ENCODE peak calls at places on chromosomes 16 and 17, in six cellular contexts. One of them, this sample, is unnamed. For H3K36me3, the result is how much of the 10 kb centered on the place peaks cover.

GRCh38 chr17:50345443-50346312 is at the start of gene XYLT2:
- DNase-seq in MM.1S: peak
- DNase-seq in PC-3: peak
- DNase-seq in HCT116: peak
- DNase-seq in neural progenitor cell: peak
- DNase-seq in SK-N-SH: peak
- DNase-seq in this sample: peak

GRCh38 chr16:56372938-56373337 is 52.4 kb downstream of the AMFR start:
- DNase-seq in SK-N-SH: no peak
- DNase-seq in PC-3: peak
- DNase-seq in MM.1S: no peak
- DNase-seq in neural progenitor cell: no peak
- DNase-seq in HCT116: no peak
- DNase-seq in this sample: no peak

GRCh38 chr17:28404812-28405570 is 1.0 kb downstream of the SLC46A1 start:
- DNase-seq in neural progenitor cell: no peak
- DNase-seq in MM.1S: no peak
- DNase-seq in SK-N-SH: peak
- DNase-seq in HCT116: no peak
- DNase-seq in PC-3: no peak
- DNase-seq in this sample: peak

GRCh38 chr16:86768999-86769398 is 190.7 kb downstream of the FOXL1 start:
- DNase-seq in MM.1S: no peak
- DNase-seq in PC-3: peak
- DNase-seq in SK-N-SH: no peak
- DNase-seq in neural progenitor cell: no peak
- DNase-seq in HCT116: no peak
- DNase-seq in this sample: no peak

GRCh38 chr16:88004391-88004790 is 53.2 kb downstream of the BANP start:
- DNase-seq in PC-3: no peak
- DNase-seq in neural progenitor cell: no peak
- DNase-seq in HCT116: no peak
- DNase-seq in MM.1S: no peak
- DNase-seq in SK-N-SH: no peak
- DNase-seq in this sample: no peak

GRCh38 chr16:49484454-49484853 is 110.8 kb downstream of the C16orf78 start:
- DNase-seq in MM.1S: peak
- DNase-seq in HCT116: no peak
- DNase-seq in SK-N-SH: peak
- DNase-seq in PC-3: no peak
- DNase-seq in neural progenitor cell: peak
- DNase-seq in this sample: peak

GRCh38 chr17:68248199-68248825 is 469 bp downstream of the AMZ2 start:
- DNase-seq in HCT116: no peak
- DNase-seq in neural progenitor cell: no peak
- DNase-seq in PC-3: peak
- DNase-seq in MM.1S: peak
- DNase-seq in SK-N-SH: no peak
- DNase-seq in this sample: peak

GRCh38 chr17:9254841-9255240 is 233.5 kb downstream of the NTN1 start:
- DNase-seq in MM.1S: no peak
- DNase-seq in SK-N-SH: no peak
- DNase-seq in neural progenitor cell: no peak
- DNase-seq in HCT116: no peak
- DNase-seq in PC-3: no peak
- DNase-seq in this sample: no peak

GRCh38 chr17:2282297-2282873 is 21.2 kb downstream of the SMG6 start:
- DNase-seq in HCT116: peak
- DNase-seq in MM.1S: peak
- DNase-seq in neural progenitor cell: peak
- DNase-seq in PC-3: peak
- DNase-seq in SK-N-SH: peak
- DNase-seq in this sample: peak

GRCh38 chr16:97822-98221 is 19.8 kb downstream of the MPG start:
- DNase-seq in PC-3: no peak
- DNase-seq in SK-N-SH: no peak
- DNase-seq in neural progenitor cell: no peak
- DNase-seq in MM.1S: no peak
- DNase-seq in HCT116: no peak
- DNase-seq in this sample: peak

GRCh38 chr17:320809-321385 is 31.7 kb downstream of the RPH3AL start:
- DNase-seq in MM.1S: no peak
- DNase-seq in PC-3: no peak
- DNase-seq in HCT116: no peak
- DNase-seq in neural progenitor cell: peak
- DNase-seq in SK-N-SH: no peak
- DNase-seq in this sample: no peak

GRCh38 chr16:51268237-51268636 is 117.2 kb upstream of the SALL1 start:
- DNase-seq in PC-3: no peak
- DNase-seq in neural progenitor cell: no peak
- DNase-seq in MM.1S: no peak
- DNase-seq in HCT116: no peak
- DNase-seq in SK-N-SH: no peak
- DNase-seq in this sample: no peak

GRCh38 chr17:50630524-50631194 is 4.0 kb upstream of the ABCC3 start:
- DNase-seq in MM.1S: peak
- DNase-seq in HCT116: peak
- DNase-seq in PC-3: peak
- DNase-seq in SK-N-SH: peak
- DNase-seq in neural progenitor cell: peak
- DNase-seq in this sample: peak

GRCh38 chr17:19958023-19958422 is 19.6 kb downstream of the AKAP10 start:
- DNase-seq in neural progenitor cell: peak
- DNase-seq in HCT116: peak
- DNase-seq in SK-N-SH: peak
- DNase-seq in PC-3: peak
- DNase-seq in MM.1S: no peak
- DNase-seq in this sample: peak

GRCh38 chr17:82491533-82491932 is 28.0 kb upstream of the FOXK2 start:
- DNase-seq in MM.1S: no peak
- DNase-seq in SK-N-SH: peak
- DNase-seq in PC-3: no peak
- DNase-seq in neural progenitor cell: no peak
- DNase-seq in HCT116: no peak
- DNase-seq in this sample: no peak

GRCh38 chr16:77711775-77712174 is 10.5 kb upstream of the NUDT7 start:
- DNase-seq in SK-N-SH: no peak
- DNase-seq in MM.1S: no peak
- DNase-seq in PC-3: no peak
- DNase-seq in HCT116: no peak
- DNase-seq in neural progenitor cell: no peak
- DNase-seq in this sample: peak

GRCh38 chr16:14070877-14071575 is at the start of gene MRTFB:
- DNase-seq in MM.1S: peak
- DNase-seq in PC-3: peak
- DNase-seq in SK-N-SH: peak
- DNase-seq in HCT116: peak
- DNase-seq in neural progenitor cell: peak
- DNase-seq in this sample: peak

GRCh38 chr16:70662991-70663523 is 16.7 kb downstream of the IL34 start:
- DNase-seq in PC-3: no peak
- DNase-seq in neural progenitor cell: no peak
- DNase-seq in MM.1S: no peak
- DNase-seq in SK-N-SH: peak
- DNase-seq in HCT116: no peak
- DNase-seq in this sample: no peak

GRCh38 chr16:70665113-70665694 is 18.8 kb downstream of the IL34 start:
- DNase-seq in HCT116: no peak
- DNase-seq in PC-3: no peak
- DNase-seq in SK-N-SH: peak
- DNase-seq in MM.1S: no peak
- DNase-seq in neural progenitor cell: no peak
- DNase-seq in this sample: no peak

GRCh38 chr16:70663524-70664324 is 17.4 kb downstream of the IL34 start:
- DNase-seq in PC-3: no peak
- DNase-seq in HCT116: no peak
- DNase-seq in neural progenitor cell: no peak
- DNase-seq in MM.1S: no peak
- DNase-seq in SK-N-SH: peak
- DNase-seq in this sample: no peak

GRCh38 chr16:70665806-70666735 is 19.7 kb downstream of the IL34 start:
- DNase-seq in HCT116: no peak
- DNase-seq in MM.1S: no peak
- DNase-seq in neural progenitor cell: no peak
- DNase-seq in PC-3: no peak
- DNase-seq in SK-N-SH: no peak
- DNase-seq in this sample: no peak

GRCh38 chr16:70664325-70665112 is 18.2 kb downstream of the IL34 start:
- DNase-seq in MM.1S: no peak
- DNase-seq in SK-N-SH: peak
- DNase-seq in neural progenitor cell: no peak
- DNase-seq in HCT116: no peak
- DNase-seq in PC-3: no peak
- DNase-seq in this sample: no peak
- TF ChIP-seq EZH2phosphoT487 in MM.1S: no peak
- TF ChIP-seq EZH2phosphoT487 in SK-N-SH: no peak
- TF ChIP-seq EZH2phosphoT487 in neural progenitor cell: no peak
- TF ChIP-seq EZH2phosphoT487 in HCT116: no peak
- TF ChIP-seq EZH2phosphoT487 in PC-3: no peak
- TF ChIP-seq EZH2phosphoT487 in this sample: no peak

GRCh38 chr17:44093231-44093900 is 22.8 kb downstream of the G6PC3 start:
- DNase-seq in HCT116: no peak
- DNase-seq in neural progenitor cell: no peak
- DNase-seq in PC-3: no peak
- DNase-seq in SK-N-SH: no peak
- DNase-seq in MM.1S: no peak
- DNase-seq in this sample: no peak

GRCh38 chr17:44091200-44091997 is 20.9 kb downstream of the G6PC3 start:
- DNase-seq in HCT116: no peak
- DNase-seq in PC-3: no peak
- DNase-seq in MM.1S: no peak
- DNase-seq in neural progenitor cell: no peak
- DNase-seq in SK-N-SH: no peak
- DNase-seq in this sample: no peak

GRCh38 chr17:44095388-44095646 is 24.8 kb downstream of the G6PC3 start:
- DNase-seq in neural progenitor cell: no peak
- DNase-seq in SK-N-SH: no peak
- DNase-seq in MM.1S: no peak
- DNase-seq in PC-3: no peak
- DNase-seq in HCT116: no peak
- DNase-seq in this sample: no peak

GRCh38 chr17:44094701-44095387 is 24.3 kb downstream of the G6PC3 start:
- DNase-seq in HCT116: no peak
- DNase-seq in MM.1S: no peak
- DNase-seq in PC-3: no peak
- DNase-seq in neural progenitor cell: no peak
- DNase-seq in SK-N-SH: no peak
- DNase-seq in this sample: no peak

GRCh38 chr17:44092051-44092450 is 21.5 kb downstream of the G6PC3 start:
- DNase-seq in neural progenitor cell: no peak
- DNase-seq in PC-3: no peak
- DNase-seq in MM.1S: no peak
- DNase-seq in SK-N-SH: no peak
- DNase-seq in HCT116: no peak
- DNase-seq in this sample: no peak
- H3K36me3 ChIP-seq in neural progenitor cell: under half
- H3K36me3 ChIP-seq in PC-3: under half
- H3K36me3 ChIP-seq in MM.1S: under half
- H3K36me3 ChIP-seq in SK-N-SH: under half
- H3K36me3 ChIP-seq in HCT116: under half
- H3K36me3 ChIP-seq in this sample: under half

GRCh38 chr17:4004517-4005295 is 40.5 kb upstream of the ATP2A3 start:
- DNase-seq in MM.1S: no peak
- DNase-seq in PC-3: peak
- DNase-seq in SK-N-SH: peak
- DNase-seq in neural progenitor cell: peak
- DNase-seq in HCT116: peak
- DNase-seq in this sample: peak
- H3K9ac ChIP-seq in MM.1S: no peak
- H3K9ac ChIP-seq in PC-3: no peak
- H3K9ac ChIP-seq in SK-N-SH: no peak
- H3K9ac ChIP-seq in neural progenitor cell: no peak
- H3K9ac ChIP-seq in HCT116: no peak
- H3K9ac ChIP-seq in this sample: no peak

GRCh38 chr16:85573045-85573695 is 40.0 kb upstream of the GSE1 start:
- DNase-seq in neural progenitor cell: no peak
- DNase-seq in SK-N-SH: no peak
- DNase-seq in PC-3: no peak
- DNase-seq in HCT116: no peak
- DNase-seq in MM.1S: no peak
- DNase-seq in this sample: no peak

GRCh38 chr16:85575910-85576309 is 37.2 kb upstream of the GSE1 start:
- DNase-seq in MM.1S: no peak
- DNase-seq in HCT116: no peak
- DNase-seq in neural progenitor cell: no peak
- DNase-seq in SK-N-SH: no peak
- DNase-seq in PC-3: no peak
- DNase-seq in this sample: no peak

GRCh38 chr16:85571813-85572619 is 41.1 kb upstream of the GSE1 start:
- DNase-seq in MM.1S: peak
- DNase-seq in HCT116: no peak
- DNase-seq in PC-3: no peak
- DNase-seq in neural progenitor cell: no peak
- DNase-seq in SK-N-SH: no peak
- DNase-seq in this sample: no peak

GRCh38 chr16:85574672-85575475 is 38.2 kb upstream of the GSE1 start:
- DNase-seq in neural progenitor cell: peak
- DNase-seq in PC-3: no peak
- DNase-seq in HCT116: no peak
- DNase-seq in SK-N-SH: peak
- DNase-seq in MM.1S: no peak
- DNase-seq in this sample: no peak

DNA sequence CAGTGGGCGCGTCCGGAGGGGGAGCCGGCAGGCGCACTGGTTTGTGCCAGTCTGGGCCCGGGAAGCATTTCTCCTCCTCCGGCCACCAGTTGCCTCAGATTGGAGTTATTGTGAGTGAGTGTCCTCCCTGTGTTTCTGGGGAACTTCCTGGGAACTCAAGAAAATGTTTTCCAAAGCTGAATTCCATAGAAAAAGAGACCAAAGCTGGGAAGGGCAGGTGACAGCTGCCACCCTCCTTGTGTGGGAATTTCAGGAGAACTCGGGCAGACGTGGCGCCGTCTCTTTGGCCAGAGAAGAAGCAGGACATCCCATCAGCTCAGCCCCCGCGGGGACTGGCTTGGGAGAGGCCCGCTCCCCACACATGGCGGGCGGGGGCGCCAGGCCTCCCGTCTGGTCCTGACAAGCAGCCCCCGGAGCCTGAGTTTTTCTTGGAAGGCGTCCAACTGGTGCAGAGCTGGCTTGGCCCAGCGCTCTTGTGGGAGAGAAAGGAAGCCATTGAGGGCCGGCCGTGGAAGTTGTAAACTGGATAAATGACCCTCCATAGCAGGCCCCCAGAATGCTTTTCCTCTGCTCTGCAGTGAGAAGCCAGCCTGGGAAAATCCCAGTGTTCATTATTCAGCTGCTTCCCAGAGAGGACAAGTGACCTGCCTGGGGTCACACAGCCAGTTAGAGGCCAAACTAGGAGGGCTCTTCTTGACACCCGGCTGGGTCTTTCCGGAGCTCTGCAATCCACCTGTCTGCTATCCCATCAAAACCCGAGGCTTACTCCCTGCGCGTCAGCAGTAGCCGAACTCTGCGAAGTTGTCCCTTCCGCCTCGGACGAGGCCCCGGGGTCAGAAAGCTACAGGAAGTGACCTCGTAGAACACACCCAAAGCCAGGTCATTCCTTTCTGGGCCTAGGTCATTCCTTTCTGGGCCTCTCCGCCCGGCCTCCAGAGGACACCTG is 39.2 kb upstream of the GSE1 start:
- DNase-seq in PC-3: no peak
- DNase-seq in SK-N-SH: peak
- DNase-seq in MM.1S: no peak
- DNase-seq in HCT116: no peak
- DNase-seq in neural progenitor cell: no peak
- DNase-seq in this sample: peak
- TF ChIP-seq EZH2phosphoT487 in PC-3: no peak
- TF ChIP-seq EZH2phosphoT487 in SK-N-SH: no peak
- TF ChIP-seq EZH2phosphoT487 in MM.1S: no peak
- TF ChIP-seq EZH2phosphoT487 in HCT116: no peak
- TF ChIP-seq EZH2phosphoT487 in neural progenitor cell: no peak
- TF ChIP-seq EZH2phosphoT487 in this sample: no peak